ENCODE peak calls at places on chromosomes 2 and 18, in ten cellular contexts. S, W, R, H, X, V, U, Z, G and A are unnamed samples. For H3K9me3, the result is how much of the 10 kb centered on the place peaks cover.

GRCh38 chr2:203678971-203679370 is 27.5 kb upstream of the CD28 start:
- DNase-seq in S (no peak), W (no peak), R (no peak), H (no peak), X (no peak), V (no peak), U (no peak), Z (no peak), G (no peak), A (no peak)

GRCh38 chr2:102240640-102241370 is 54.0 kb downstream of the IL1RL2 start:
- DNase-seq in S (peak), W (peak), R (peak), H (peak), X (peak), V (peak), U (peak), Z (peak), G (peak), A (peak)

GRCh38 chr2:74887445-74887951 is 53.6 kb downstream of the HK2 start:
- DNase-seq in S (no peak), W (no peak), R (no peak), H (no peak), X (no peak), V (no peak), U (no peak), Z (no peak), G (no peak), A (no peak)

GRCh38 chr2:176554107-176555048 is 285.1 kb downstream of the MTX2 start:
- DNase-seq in S (peak), W (peak), R (peak), H (peak), X (peak), V (peak), U (peak), Z (peak), G (no peak), A (no peak)

GRCh38 chr2:53569957-53570727 is 197.5 kb upstream of the CHAC2 start:
- DNase-seq in S (no peak), W (no peak), R (no peak), H (no peak), X (no peak), V (no peak), U (no peak), Z (peak), G (no peak), A (no peak)

GRCh38 chr2:143284087-143284675 is 155.0 kb downstream of the ARHGAP15 start:
- DNase-seq in S (no peak), W (no peak), R (peak), H (no peak), X (peak), V (peak), U (no peak), Z (peak), G (no peak), A (no peak)

GRCh38 chr2:209556354-209556961 is 132.6 kb downstream of the MAP2 start:
- DNase-seq in S (peak), W (no peak), R (no peak), H (peak), X (peak), V (peak), U (no peak), Z (peak), G (no peak), A (no peak)

GRCh38 chr2:240255165-240255491 is 114.7 kb upstream of the OTOS start:
- DNase-seq in S (no peak), W (no peak), R (no peak), H (no peak), X (no peak), V (no peak), U (peak), Z (no peak), G (no peak), A (no peak)

GRCh38 chr2:176383100-176383499 is 113.9 kb downstream of the MTX2 start:
- DNase-seq in S (no peak), W (no peak), R (no peak), H (no peak), X (no peak), V (no peak), U (no peak), Z (no peak), G (no peak), A (no peak)

GRCh38 chr2:74843371-74844298 is 9.7 kb downstream of the HK2 start:
- DNase-seq in S (no peak), W (peak), R (no peak), H (no peak), X (peak), V (peak), U (no peak), Z (no peak), G (no peak), A (no peak)

GRCh38 chr2:129881786-129882396 is 97.6 kb upstream of the RAB6C start:
- DNase-seq in S (no peak), W (no peak), R (no peak), H (no peak), X (no peak), V (no peak), U (no peak), Z (no peak), G (no peak), A (no peak)

GRCh38 chr2:237885931-237886701 is 26.7 kb downstream of the RAMP1 start:
- DNase-seq in S (no peak), W (no peak), R (no peak), H (no peak), X (no peak), V (no peak), U (peak), Z (no peak), G (peak), A (peak)

GRCh38 chr2:202317080-202317859 is 51.7 kb downstream of the NOP58 start:
- DNase-seq in S (peak), W (peak), R (peak), H (no peak), X (no peak), V (peak), U (peak), Z (no peak), G (no peak), A (no peak)

GRCh38 chr2:218452079-218452478 is 33.2 kb downstream of the VIL1 start:
- DNase-seq in S (no peak), W (no peak), R (no peak), H (no peak), X (no peak), V (no peak), U (no peak), Z (no peak), G (no peak), A (no peak)

GRCh38 chr18:62950246-62950645 is 234.9 kb downstream of the PHLPP1 start:
- DNase-seq in S (no peak), W (no peak), R (no peak), H (no peak), X (no peak), V (no peak), U (no peak), Z (no peak), G (no peak), A (no peak)

GRCh38 chr18:23311346-23312103 is 141.6 kb upstream of the RIOK3 start:
- DNase-seq in S (peak), W (no peak), R (no peak), H (no peak), X (no peak), V (peak), U (no peak), Z (no peak), G (no peak), A (peak)

GRCh38 chr18:26802330-26803200 is 62.9 kb downstream of the AQP4 start:
- DNase-seq in S (no peak), W (no peak), R (no peak), H (no peak), X (no peak), V (no peak), U (no peak), Z (no peak), G (no peak), A (no peak)

GRCh38 chr2:178425255-178425827 is 25.6 kb downstream of the PRKRA start:
- DNase-seq in S (no peak), W (no peak), R (no peak), H (no peak), X (no peak), V (no peak), U (no peak), Z (no peak), G (no peak), A (no peak)

GRCh38 chr2:178429336-178429735 is 21.6 kb downstream of the PRKRA start:
- DNase-seq in S (no peak), W (no peak), R (no peak), H (no peak), X (no peak), V (no peak), U (no peak), Z (no peak), G (no peak), A (no peak)

GRCh38 chr2:178427458-178427857 is 23.5 kb downstream of the PRKRA start:
- DNase-seq in S (no peak), W (no peak), R (no peak), H (no peak), X (no peak), V (no peak), U (no peak), Z (no peak), G (no peak), A (no peak)

GRCh38 chr2:178428396-178428806 is 22.6 kb downstream of the PRKRA start:
- DNase-seq in S (no peak), W (no peak), R (no peak), H (no peak), X (no peak), V (no peak), U (no peak), Z (no peak), G (no peak), A (no peak)

DNA sequence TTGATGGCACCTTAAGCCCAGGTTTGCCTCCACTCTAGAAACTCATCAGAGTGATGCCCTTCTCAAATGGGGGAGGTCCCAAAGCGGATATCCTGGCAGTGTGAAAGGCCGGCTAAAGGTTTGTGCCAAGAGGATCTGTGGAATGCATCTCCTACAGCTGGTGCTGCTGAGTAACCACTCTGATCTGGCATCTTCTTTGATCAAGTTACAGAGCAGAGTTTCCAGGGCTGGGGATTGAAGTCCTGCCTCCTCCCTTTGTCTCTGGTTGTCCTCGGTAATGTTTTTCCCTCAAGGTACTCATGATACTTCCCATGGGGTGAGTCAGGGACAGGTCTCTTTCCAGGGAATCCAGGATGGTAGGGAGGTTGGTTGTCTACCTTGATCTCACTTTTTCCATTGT is 24.6 kb downstream of the PRKRA start:
- DNase-seq in S (no peak), W (no peak), R (no peak), H (no peak), X (no peak), V (no peak), U (no peak), Z (no peak), G (no peak), A (no peak)
- H3K27ac ChIP-seq in S (no peak), W (no peak), R (no peak), H (no peak), X (no peak), V (no peak), U (no peak), Z (no peak), G (no peak), A (no peak)

GRCh38 chr2:190538201-190538600 is 3.7 kb upstream of the NEMP2 start:
- DNase-seq in S (no peak), W (no peak), R (no peak), H (no peak), X (no peak), V (no peak), U (no peak), Z (no peak), G (no peak), A (no peak)
- H3K9me3 ChIP-seq in S (under half), W (under half), R (under half), H (under half), X (under half), V (under half), U (under half), Z (under half), G (under half), A (under half)

DNA sequence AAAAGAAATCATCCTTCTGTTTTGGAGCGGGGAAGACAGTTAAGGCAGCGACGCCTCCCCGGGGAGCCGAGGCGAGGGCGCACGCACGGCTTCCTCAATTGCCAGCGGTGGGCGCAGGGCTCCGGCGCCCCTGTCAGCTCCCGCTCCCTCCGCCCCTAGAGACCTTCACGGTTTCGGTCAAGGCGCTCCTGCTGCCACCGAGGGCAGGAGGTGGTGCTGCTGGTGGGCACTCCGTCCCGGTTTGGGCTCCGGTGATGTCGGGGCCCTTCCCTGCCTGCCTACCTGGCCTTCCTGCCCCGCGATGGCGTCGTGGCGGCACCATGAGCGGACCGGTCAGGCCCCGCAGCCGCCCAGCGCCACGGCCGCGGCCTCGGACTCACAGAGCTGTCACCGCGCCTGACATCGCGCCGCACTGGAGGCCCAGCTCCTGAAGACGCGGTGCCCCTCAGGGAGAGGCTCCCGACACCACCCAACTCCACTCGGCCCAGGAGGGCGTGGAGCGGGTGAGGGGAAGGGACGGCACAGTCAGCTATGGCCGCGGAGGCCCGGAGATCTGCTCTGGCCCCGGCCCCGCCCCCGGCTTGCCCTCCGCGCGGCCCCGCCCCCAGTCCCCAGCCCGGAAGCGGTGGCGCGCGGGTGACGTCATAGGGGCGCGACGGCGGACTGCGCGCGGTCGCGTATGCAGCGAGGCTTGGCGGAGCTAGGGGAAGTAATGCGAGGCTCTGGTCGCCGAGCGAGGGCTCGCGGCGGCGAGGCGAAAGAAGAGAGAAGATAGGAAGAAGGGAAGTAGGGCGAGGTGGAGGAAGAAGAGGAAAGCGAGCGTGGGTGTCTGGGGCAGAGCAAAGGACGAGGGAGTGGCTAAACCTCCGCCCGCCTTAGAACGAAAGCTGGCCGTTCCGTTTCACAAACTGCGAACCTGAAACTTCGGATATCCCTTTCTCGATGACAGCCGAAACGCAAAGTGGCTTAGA is at the start of gene SLC35F5:
- DNase-seq in S (peak), W (peak), R (peak), H (no peak), X (peak), V (peak), U (peak), Z (peak), G (peak), A (peak)
- TF ChIP-seq CTCF in S (no peak), W (no peak), R (no peak), H (no peak), X (no peak), V (no peak), U (no peak), Z (no peak), G (no peak), A (no peak)

GRCh38 chr2:8247905-8248622 is 433.8 kb upstream of the ID2 start:
- DNase-seq in S (no peak), W (no peak), R (no peak), H (no peak), X (no peak), V (no peak), U (no peak), Z (no peak), G (no peak), A (no peak)
- H3K27ac ChIP-seq in S (no peak), W (no peak), R (no peak), H (no peak), X (no peak), V (no peak), U (no peak), Z (no peak), G (no peak), A (no peak)